ENCODE peak calls at places on chromosome 14, in seven cellular contexts. One of them, this sample, is unnamed.

GRCh38 chr14:48914382-48914781 is 671.8 kb downstream of the RPS29 start:
- DNase-seq in mammary epithelial cell: no peak
- DNase-seq in right atrium auricular region: no peak
- DNase-seq in brain microvascular endothelial cell: no peak
- DNase-seq in SJSA1: no peak
- DNase-seq in aorta: no peak
- DNase-seq in PC-3: no peak
- DNase-seq in this sample: no peak

GRCh38 chr14:38808734-38809455 is 294.1 kb downstream of the SEC23A start:
- DNase-seq in mammary epithelial cell: peak; percentile 21
- DNase-seq in right atrium auricular region: no peak
- DNase-seq in brain microvascular endothelial cell: no peak
- DNase-seq in SJSA1: no peak
- DNase-seq in aorta: no peak
- DNase-seq in PC-3: peak; percentile 16
- DNase-seq in this sample: no peak

GRCh38 chr14:68790656-68791077 is 2.2 kb downstream of the ZFP36L1 start:
- DNase-seq in mammary epithelial cell: peak; percentile 6
- DNase-seq in right atrium auricular region: peak; percentile 53
- DNase-seq in brain microvascular endothelial cell: no peak
- DNase-seq in SJSA1: no peak
- DNase-seq in aorta: no peak
- DNase-seq in PC-3: peak; percentile 49
- DNase-seq in this sample: no peak

GRCh38 chr14:95287176-95287754 is 32.4 kb downstream of the CLMN start:
- DNase-seq in mammary epithelial cell: peak; percentile 35
- DNase-seq in right atrium auricular region: no peak
- DNase-seq in brain microvascular endothelial cell: no peak
- DNase-seq in SJSA1: no peak
- DNase-seq in aorta: no peak
- DNase-seq in PC-3: no peak
- DNase-seq in this sample: no peak

GRCh38 chr14:78170203-78170602 is at the start of gene NRXN3:
- DNase-seq in mammary epithelial cell: no peak
- DNase-seq in right atrium auricular region: no peak
- DNase-seq in brain microvascular endothelial cell: no peak
- DNase-seq in SJSA1: peak; percentile 53
- DNase-seq in aorta: no peak
- DNase-seq in PC-3: no peak
- DNase-seq in this sample: no peak

GRCh38 chr14:96227428-96227827 is 22.8 kb downstream of the BDKRB2 start:
- DNase-seq in mammary epithelial cell: no peak
- DNase-seq in right atrium auricular region: no peak
- DNase-seq in brain microvascular endothelial cell: no peak
- DNase-seq in SJSA1: no peak
- DNase-seq in aorta: no peak
- DNase-seq in PC-3: no peak
- DNase-seq in this sample: no peak

GRCh38 chr14:65750906-65751305 is 338.4 kb downstream of the FUT8 start:
- DNase-seq in mammary epithelial cell: no peak
- DNase-seq in right atrium auricular region: no peak
- DNase-seq in brain microvascular endothelial cell: no peak
- DNase-seq in SJSA1: no peak
- DNase-seq in aorta: no peak
- DNase-seq in PC-3: no peak
- DNase-seq in this sample: no peak

GRCh38 chr14:93017341-93017797 is 94.4 kb downstream of the CHGA start:
- DNase-seq in mammary epithelial cell: no peak
- DNase-seq in right atrium auricular region: no peak
- DNase-seq in brain microvascular endothelial cell: no peak
- DNase-seq in SJSA1: no peak
- DNase-seq in aorta: no peak
- DNase-seq in PC-3: no peak
- DNase-seq in this sample: no peak

GRCh38 chr14:98579140-98579539 is 692.9 kb downstream of the BCL11B start:
- DNase-seq in mammary epithelial cell: peak; percentile 91
- DNase-seq in right atrium auricular region: no peak
- DNase-seq in brain microvascular endothelial cell: no peak
- DNase-seq in SJSA1: no peak
- DNase-seq in aorta: no peak
- DNase-seq in PC-3: peak; percentile 1
- DNase-seq in this sample: no peak

GRCh38 chr14:69152181-69152943 is 557 bp downstream of the DCAF5 start:
- DNase-seq in mammary epithelial cell: peak; percentile 31
- DNase-seq in right atrium auricular region: no peak
- DNase-seq in brain microvascular endothelial cell: no peak
- DNase-seq in SJSA1: no peak
- DNase-seq in aorta: no peak
- DNase-seq in PC-3: peak; percentile 57
- DNase-seq in this sample: no peak

GRCh38 chr14:39050389-39050788 is 52.6 kb downstream of the SEC23A start:
- DNase-seq in mammary epithelial cell: peak; percentile 88
- DNase-seq in right atrium auricular region: no peak
- DNase-seq in brain microvascular endothelial cell: peak; percentile 69
- DNase-seq in SJSA1: no peak
- DNase-seq in aorta: no peak
- DNase-seq in PC-3: peak; percentile 73
- DNase-seq in this sample: no peak

GRCh38 chr14:93245764-93246420 is 38.8 kb downstream of the UBR7 start:
- DNase-seq in mammary epithelial cell: no peak
- DNase-seq in right atrium auricular region: no peak
- DNase-seq in brain microvascular endothelial cell: no peak
- DNase-seq in SJSA1: no peak
- DNase-seq in aorta: no peak
- DNase-seq in PC-3: no peak
- DNase-seq in this sample: no peak

GRCh38 chr14:95460647-95461478 is 55.6 kb downstream of the SYNE3 start:
- DNase-seq in mammary epithelial cell: no peak
- DNase-seq in right atrium auricular region: no peak
- DNase-seq in brain microvascular endothelial cell: peak; percentile 69
- DNase-seq in SJSA1: peak; percentile 81
- DNase-seq in aorta: peak; percentile 69
- DNase-seq in PC-3: peak; percentile 45
- DNase-seq in this sample: peak; percentile 84

GRCh38 chr14:92528486-92529100 is 15.0 kb downstream of the RIN3 start:
- DNase-seq in mammary epithelial cell: no peak
- DNase-seq in right atrium auricular region: no peak
- DNase-seq in brain microvascular endothelial cell: no peak
- DNase-seq in SJSA1: no peak
- DNase-seq in aorta: no peak
- DNase-seq in PC-3: no peak
- DNase-seq in this sample: no peak

GRCh38 chr14:38958589-38958988 is 144.4 kb downstream of the SEC23A start:
- DNase-seq in mammary epithelial cell: no peak
- DNase-seq in right atrium auricular region: no peak
- DNase-seq in brain microvascular endothelial cell: no peak
- DNase-seq in SJSA1: no peak
- DNase-seq in aorta: no peak
- DNase-seq in PC-3: peak; percentile 24
- DNase-seq in this sample: no peak

GRCh38 chr14:92546347-92547053 is 32.9 kb downstream of the RIN3 start:
- DNase-seq in mammary epithelial cell: no peak
- DNase-seq in right atrium auricular region: no peak
- DNase-seq in brain microvascular endothelial cell: peak; percentile 16
- DNase-seq in SJSA1: peak; percentile 74
- DNase-seq in aorta: no peak
- DNase-seq in PC-3: peak; percentile 84
- DNase-seq in this sample: peak; percentile 49

GRCh38 chr14:37819155-37820015 is 224.0 kb downstream of the TTC6 start:
- DNase-seq in mammary epithelial cell: peak; percentile 52
- DNase-seq in right atrium auricular region: no peak
- DNase-seq in brain microvascular endothelial cell: peak; percentile 50
- DNase-seq in SJSA1: no peak
- DNase-seq in aorta: no peak
- DNase-seq in PC-3: peak; percentile 53
- DNase-seq in this sample: no peak

GRCh38 chr14:97382616-97383226 is 585.5 kb downstream of the VRK1 start:
- DNase-seq in mammary epithelial cell: no peak
- DNase-seq in right atrium auricular region: no peak
- DNase-seq in brain microvascular endothelial cell: no peak
- DNase-seq in SJSA1: no peak
- DNase-seq in aorta: no peak
- DNase-seq in PC-3: no peak
- DNase-seq in this sample: no peak

GRCh38 chr14:35414365-35414764 is 9.8 kb upstream of the NFKBIA start:
- DNase-seq in mammary epithelial cell: no peak
- DNase-seq in right atrium auricular region: no peak
- DNase-seq in brain microvascular endothelial cell: peak; percentile 44
- DNase-seq in SJSA1: no peak
- DNase-seq in aorta: peak; percentile 74
- DNase-seq in PC-3: peak; percentile 41
- DNase-seq in this sample: no peak

GRCh38 chr14:50345891-50346422 is 33.8 kb downstream of the DMAC2L start:
- DNase-seq in mammary epithelial cell: no peak
- DNase-seq in right atrium auricular region: no peak
- DNase-seq in brain microvascular endothelial cell: no peak
- DNase-seq in SJSA1: no peak
- DNase-seq in aorta: no peak
- DNase-seq in PC-3: no peak
- DNase-seq in this sample: no peak

GRCh38 chr14:50344116-50344775 is 32.1 kb downstream of the DMAC2L start:
- DNase-seq in mammary epithelial cell: peak; percentile 94
- DNase-seq in right atrium auricular region: no peak
- DNase-seq in brain microvascular endothelial cell: no peak
- DNase-seq in SJSA1: no peak
- DNase-seq in aorta: no peak
- DNase-seq in PC-3: no peak
- DNase-seq in this sample: no peak

GRCh38 chr14:50348933-50349332 is 36.8 kb downstream of the DMAC2L start:
- DNase-seq in mammary epithelial cell: no peak
- DNase-seq in right atrium auricular region: no peak
- DNase-seq in brain microvascular endothelial cell: no peak
- DNase-seq in SJSA1: no peak
- DNase-seq in aorta: no peak
- DNase-seq in PC-3: no peak
- DNase-seq in this sample: no peak

GRCh38 chr14:50344831-50345563 is 32.9 kb downstream of the DMAC2L start:
- DNase-seq in mammary epithelial cell: no peak
- DNase-seq in right atrium auricular region: no peak
- DNase-seq in brain microvascular endothelial cell: no peak
- DNase-seq in SJSA1: no peak
- DNase-seq in aorta: no peak
- DNase-seq in PC-3: no peak
- DNase-seq in this sample: no peak

GRCh38 chr14:50347521-50347920 is 35.4 kb downstream of the DMAC2L start:
- DNase-seq in mammary epithelial cell: peak; percentile 84
- DNase-seq in right atrium auricular region: no peak
- DNase-seq in brain microvascular endothelial cell: peak; percentile 52
- DNase-seq in SJSA1: no peak
- DNase-seq in aorta: no peak
- DNase-seq in PC-3: peak; percentile 86
- DNase-seq in this sample: no peak
- H3K27me3 ChIP-seq in mammary epithelial cell: no peaks in the 10 kb centered on the region
- H3K27me3 ChIP-seq in right atrium auricular region: no peaks in the 10 kb centered on the region
- H3K27me3 ChIP-seq in brain microvascular endothelial cell: no peaks in the 10 kb centered on the region
- H3K27me3 ChIP-seq in SJSA1: no peaks in the 10 kb centered on the region
- H3K27me3 ChIP-seq in aorta: no peaks in the 10 kb centered on the region
- H3K27me3 ChIP-seq in PC-3: no peaks in the 10 kb centered on the region
- H3K27me3 ChIP-seq in this sample: no peaks in the 10 kb centered on the region

GRCh38 chr14:28783593-28784143 is 17.1 kb downstream of the FOXG1 start:
- DNase-seq in mammary epithelial cell: no peak
- DNase-seq in right atrium auricular region: no peak
- DNase-seq in brain microvascular endothelial cell: no peak
- DNase-seq in SJSA1: no peak
- DNase-seq in aorta: no peak
- DNase-seq in PC-3: no peak
- DNase-seq in this sample: no peak
- H3K27me3 ChIP-seq in mammary epithelial cell: peaks cover 53% of the 10 kb centered on the region
- H3K27me3 ChIP-seq in right atrium auricular region: peaks cover 11% of the 10 kb centered on the region
- H3K27me3 ChIP-seq in brain microvascular endothelial cell: no peaks in the 10 kb centered on the region
- H3K27me3 ChIP-seq in SJSA1: peaks cover 58% of the 10 kb centered on the region
- H3K27me3 ChIP-seq in aorta: no peaks in the 10 kb centered on the region
- H3K27me3 ChIP-seq in PC-3: peaks cover 78% of the 10 kb centered on the region
- H3K27me3 ChIP-seq in this sample: peaks cover 2% of the 10 kb centered on the region

GRCh38 chr14:76430475-76430980 is 54.6 kb downstream of the ESRRB start:
- DNase-seq in mammary epithelial cell: no peak
- DNase-seq in right atrium auricular region: no peak
- DNase-seq in brain microvascular endothelial cell: no peak
- DNase-seq in SJSA1: no peak
- DNase-seq in aorta: no peak
- DNase-seq in PC-3: no peak
- DNase-seq in this sample: no peak
- H3K27me3 ChIP-seq in mammary epithelial cell: no peaks in the 10 kb centered on the region
- H3K27me3 ChIP-seq in right atrium auricular region: no peaks in the 10 kb centered on the region
- H3K27me3 ChIP-seq in brain microvascular endothelial cell: no peaks in the 10 kb centered on the region
- H3K27me3 ChIP-seq in SJSA1: no peaks in the 10 kb centered on the region
- H3K27me3 ChIP-seq in aorta: no peaks in the 10 kb centered on the region
- H3K27me3 ChIP-seq in PC-3: peaks cover 73% of the 10 kb centered on the region
- H3K27me3 ChIP-seq in this sample: no peaks in the 10 kb centered on the region

GRCh38 chr14:22059201-22059600 is 385.6 kb upstream of the OR4E1 start:
- DNase-seq in mammary epithelial cell: no peak
- DNase-seq in right atrium auricular region: no peak
- DNase-seq in brain microvascular endothelial cell: no peak
- DNase-seq in SJSA1: no peak
- DNase-seq in aorta: no peak
- DNase-seq in PC-3: no peak
- DNase-seq in this sample: no peak
- H3K27me3 ChIP-seq in mammary epithelial cell: no peaks in the 10 kb centered on the region
- H3K27me3 ChIP-seq in right atrium auricular region: no peaks in the 10 kb centered on the region
- H3K27me3 ChIP-seq in brain microvascular endothelial cell: no peaks in the 10 kb centered on the region
- H3K27me3 ChIP-seq in SJSA1: peaks cover 3% of the 10 kb centered on the region
- H3K27me3 ChIP-seq in aorta: no peaks in the 10 kb centered on the region
- H3K27me3 ChIP-seq in PC-3: peaks cover 47% of the 10 kb centered on the region
- H3K27me3 ChIP-seq in this sample: no peaks in the 10 kb centered on the region

GRCh38 chr14:105876829-105877228 is 350.4 kb downstream of the TMEM121 start:
- DNase-seq in mammary epithelial cell: no peak
- DNase-seq in right atrium auricular region: no peak
- DNase-seq in brain microvascular endothelial cell: no peak
- DNase-seq in SJSA1: peak; percentile 23
- DNase-seq in aorta: peak; percentile 11
- DNase-seq in PC-3: no peak
- DNase-seq in this sample: no peak
- H3K27me3 ChIP-seq in mammary epithelial cell: no peaks in the 10 kb centered on the region
- H3K27me3 ChIP-seq in right atrium auricular region: no peaks in the 10 kb centered on the region
- H3K27me3 ChIP-seq in brain microvascular endothelial cell: no peaks in the 10 kb centered on the region
- H3K27me3 ChIP-seq in SJSA1: no peaks in the 10 kb centered on the region
- H3K27me3 ChIP-seq in aorta: no peaks in the 10 kb centered on the region
- H3K27me3 ChIP-seq in PC-3: peaks cover 27% of the 10 kb centered on the region
- H3K27me3 ChIP-seq in this sample: peaks cover 2% of the 10 kb centered on the region

GRCh38 chr14:54197369-54197768 is 199.4 kb upstream of the CDKN3 start:
- DNase-seq in mammary epithelial cell: no peak
- DNase-seq in right atrium auricular region: no peak
- DNase-seq in brain microvascular endothelial cell: no peak
- DNase-seq in SJSA1: no peak
- DNase-seq in aorta: no peak
- DNase-seq in PC-3: no peak
- DNase-seq in this sample: no peak
- H3K27me3 ChIP-seq in mammary epithelial cell: no peaks in the 10 kb centered on the region
- H3K27me3 ChIP-seq in right atrium auricular region: no peaks in the 10 kb centered on the region
- H3K27me3 ChIP-seq in brain microvascular endothelial cell: no peaks in the 10 kb centered on the region
- H3K27me3 ChIP-seq in SJSA1: no peaks in the 10 kb centered on the region
- H3K27me3 ChIP-seq in aorta: no peaks in the 10 kb centered on the region
- H3K27me3 ChIP-seq in PC-3: no peaks in the 10 kb centered on the region
- H3K27me3 ChIP-seq in this sample: no peaks in the 10 kb centered on the region